ENCODE peak calls at places on chromosome 17, in nine cellular contexts. F is stomach, X is body of pancreas, O is NCI-H2081, J is NCI-H510A treated with DMSO at 0.1 percent for 48 hours, I is BJ, Z is LHCN-M2, Q is Ammon's horn, D is ovary. A is an unnamed sample.

GRCh38 chr17:30021708-30022317 is 80.4 kb downstream of the EFCAB5 start:
- DNase-seq in D (no peak), Q (peak; percentile 51), O (peak; percentile 17), X (peak; percentile 36), J (peak; percentile 72), I (no peak), F (peak; percentile 31), Z (peak; percentile 40), A (peak; percentile 17)

GRCh38 chr17:49224198-49224996 is 6.2 kb downstream of the PHOSPHO1 start:
- DNase-seq in J (peak; percentile 78), O (peak; percentile 58), Q (no peak), F (peak; percentile 46), Z (no peak), X (no peak), D (no peak), I (no peak), A (no peak)

GRCh38 chr17:41654134-41654907 is 29.9 kb upstream of the KRT17 start:
- DNase-seq in X (peak; percentile 79), Z (no peak), I (no peak), O (no peak), F (peak; percentile 94), Q (no peak), J (no peak), D (no peak), A (peak; percentile 71)

GRCh38 chr17:20008242-20009051 is 712 bp upstream of the SPECC1 start:
- DNase-seq in Q (no peak), O (peak; percentile 2), X (peak; percentile 30), D (peak; percentile 41), F (no peak), J (no peak), Z (no peak), I (no peak), A (no peak)

GRCh38 chr17:27635275-27635823 is 4.4 kb downstream of the LGALS9 start:
- DNase-seq in X (no peak), Z (no peak), J (no peak), O (no peak), D (no peak), Q (peak; percentile 74), F (no peak), I (no peak), A (no peak)

GRCh38 chr17:72432881-72433280 is 312.1 kb downstream of the SOX9 start:
- DNase-seq in X (no peak), I (no peak), Z (no peak), O (no peak), Q (no peak), D (no peak), J (no peak), F (no peak), A (no peak)

GRCh38 chr17:7707446-7707845 is 2.4 kb downstream of the EFNB3 start:
- DNase-seq in X (no peak), Z (no peak), J (no peak), I (no peak), D (no peak), Q (peak; percentile 49), F (no peak), O (no peak), A (no peak)

GRCh38 chr17:48024149-48025039 is 13.2 kb downstream of the COPZ2 start:
- DNase-seq in O (peak; percentile 64), Z (peak; percentile 60), D (peak; percentile 37), Q (peak; percentile 54), I (no peak), F (peak; percentile 57), J (no peak), X (peak; percentile 29), A (peak; percentile 81)

GRCh38 chr17:81397314-81398169 is 2.3 kb downstream of the BAHCC1 start:
- DNase-seq in F (peak; percentile 74), Q (peak; percentile 53), I (no peak), J (peak; percentile 46), D (no peak), O (peak; percentile 40), X (peak; percentile 60), Z (peak; percentile 73), A (peak; percentile 45)